ENCODE peak calls at places on chromosome 19, in seven cellular contexts. One of them, this sample, is unnamed.

GRCh38 chr19:46990998-46991676 is 28.5 kb upstream of the NPAS1 start:
- DNase-seq in A549: peak
- DNase-seq in HCT116: peak
- DNase-seq in endothelial cell of umbilical vein: peak
- DNase-seq in H1: peak
- DNase-seq in GM12878: peak
- DNase-seq in HepG2: peak
- DNase-seq in this sample: peak

GRCh38 chr19:1469936-1470863 is 8.8 kb downstream of the C19orf25 start:
- DNase-seq in A549: no peak
- DNase-seq in HCT116: peak
- DNase-seq in endothelial cell of umbilical vein: no peak
- DNase-seq in H1: peak
- DNase-seq in GM12878: no peak
- DNase-seq in HepG2: no peak
- DNase-seq in this sample: no peak

GRCh38 chr19:14733574-14733973 is 43.7 kb downstream of the ZNF333 start:
- DNase-seq in A549: no peak
- DNase-seq in HCT116: no peak
- DNase-seq in endothelial cell of umbilical vein: no peak
- DNase-seq in H1: no peak
- DNase-seq in GM12878: no peak
- DNase-seq in HepG2: no peak
- DNase-seq in this sample: no peak

GRCh38 chr19:10758978-10759377 is 41.1 kb downstream of the DNM2 start:
- DNase-seq in A549: no peak
- DNase-seq in HCT116: no peak
- DNase-seq in endothelial cell of umbilical vein: no peak
- DNase-seq in H1: no peak
- DNase-seq in GM12878: no peak
- DNase-seq in HepG2: no peak
- DNase-seq in this sample: no peak

GRCh38 chr19:2497186-2497585 is 21.3 kb downstream of the GADD45B start:
- DNase-seq in A549: no peak
- DNase-seq in HCT116: no peak
- DNase-seq in endothelial cell of umbilical vein: no peak
- DNase-seq in H1: no peak
- DNase-seq in GM12878: no peak
- DNase-seq in HepG2: no peak
- DNase-seq in this sample: no peak

GRCh38 chr19:15672580-15673175 is at the start of gene CYP4F12:
- DNase-seq in A549: peak
- DNase-seq in HCT116: peak
- DNase-seq in endothelial cell of umbilical vein: no peak
- DNase-seq in H1: no peak
- DNase-seq in GM12878: no peak
- DNase-seq in HepG2: peak
- DNase-seq in this sample: peak

GRCh38 chr19:15439078-15439799 is 10.5 kb downstream of the WIZ start:
- DNase-seq in A549: no peak
- DNase-seq in HCT116: no peak
- DNase-seq in endothelial cell of umbilical vein: no peak
- DNase-seq in H1: no peak
- DNase-seq in GM12878: no peak
- DNase-seq in HepG2: no peak
- DNase-seq in this sample: no peak

GRCh38 chr19:703651-704446 is 4.9 kb upstream of the PALM start:
- DNase-seq in A549: peak
- DNase-seq in HCT116: peak
- DNase-seq in endothelial cell of umbilical vein: peak
- DNase-seq in H1: peak
- DNase-seq in GM12878: no peak
- DNase-seq in HepG2: peak
- DNase-seq in this sample: peak

GRCh38 chr19:58007285-58007684 is 4.7 kb upstream of the ZNF606 start:
- DNase-seq in A549: no peak
- DNase-seq in HCT116: no peak
- DNase-seq in endothelial cell of umbilical vein: no peak
- DNase-seq in H1: no peak
- DNase-seq in GM12878: no peak
- DNase-seq in HepG2: peak
- DNase-seq in this sample: peak

GRCh38 chr19:56071151-56071550 is 49.9 kb downstream of the ZNF787 start:
- DNase-seq in A549: no peak
- DNase-seq in HCT116: peak
- DNase-seq in endothelial cell of umbilical vein: no peak
- DNase-seq in H1: no peak
- DNase-seq in GM12878: no peak
- DNase-seq in HepG2: peak
- DNase-seq in this sample: peak

GRCh38 chr19:16070366-16070990 is 5.8 kb upstream of the TPM4 start:
- DNase-seq in A549: peak
- DNase-seq in HCT116: peak
- DNase-seq in endothelial cell of umbilical vein: peak
- DNase-seq in H1: no peak
- DNase-seq in GM12878: no peak
- DNase-seq in HepG2: peak
- DNase-seq in this sample: peak

GRCh38 chr19:30183807-30184490 is 188.2 kb upstream of the ZNF536 start:
- DNase-seq in A549: no peak
- DNase-seq in HCT116: no peak
- DNase-seq in endothelial cell of umbilical vein: no peak
- DNase-seq in H1: no peak
- DNase-seq in GM12878: no peak
- DNase-seq in HepG2: no peak
- DNase-seq in this sample: no peak

GRCh38 chr19:40807147-40808020 is 8.4 kb downstream of the EGLN2 start:
- DNase-seq in A549: peak
- DNase-seq in HCT116: no peak
- DNase-seq in endothelial cell of umbilical vein: no peak
- DNase-seq in H1: peak
- DNase-seq in GM12878: no peak
- DNase-seq in HepG2: peak
- DNase-seq in this sample: no peak

GRCh38 chr19:44603201-44603945 is 10.0 kb upstream of the IGSF23 start:
- DNase-seq in A549: no peak
- DNase-seq in HCT116: no peak
- DNase-seq in endothelial cell of umbilical vein: peak
- DNase-seq in H1: no peak
- DNase-seq in GM12878: no peak
- DNase-seq in HepG2: no peak
- DNase-seq in this sample: no peak

GRCh38 chr19:4800591-4801081 is 9.1 kb downstream of the FEM1A start:
- DNase-seq in A549: no peak
- DNase-seq in HCT116: no peak
- DNase-seq in endothelial cell of umbilical vein: no peak
- DNase-seq in H1: no peak
- DNase-seq in GM12878: no peak
- DNase-seq in HepG2: no peak
- DNase-seq in this sample: no peak

GRCh38 chr19:47723573-47723923 is 10.3 kb downstream of the EHD2 start:
- DNase-seq in A549: no peak
- DNase-seq in HCT116: no peak
- DNase-seq in endothelial cell of umbilical vein: no peak
- DNase-seq in H1: no peak
- DNase-seq in GM12878: no peak
- DNase-seq in HepG2: peak
- DNase-seq in this sample: peak

GRCh38 chr19:16454519-16454918 is 17.3 kb downstream of the EPS15L1 start:
- DNase-seq in A549: no peak
- DNase-seq in HCT116: no peak
- DNase-seq in endothelial cell of umbilical vein: no peak
- DNase-seq in H1: no peak
- DNase-seq in GM12878: no peak
- DNase-seq in HepG2: no peak
- DNase-seq in this sample: no peak

GRCh38 chr19:18300930-18301717 is 19.7 kb upstream of the JUND start:
- DNase-seq in A549: no peak
- DNase-seq in HCT116: no peak
- DNase-seq in endothelial cell of umbilical vein: no peak
- DNase-seq in H1: no peak
- DNase-seq in GM12878: no peak
- DNase-seq in HepG2: no peak
- DNase-seq in this sample: no peak

GRCh38 chr19:34359140-34359953 is 5.6 kb upstream of the GPI start:
- DNase-seq in A549: peak
- DNase-seq in HCT116: peak
- DNase-seq in endothelial cell of umbilical vein: peak
- DNase-seq in H1: peak
- DNase-seq in GM12878: peak
- DNase-seq in HepG2: peak
- DNase-seq in this sample: peak
- TF ChIP-seq POLR2A in A549: peak
- TF ChIP-seq POLR2A in HCT116: no peak
- TF ChIP-seq POLR2A in endothelial cell of umbilical vein: peak
- TF ChIP-seq POLR2A in H1: peak
- TF ChIP-seq POLR2A in GM12878: peak
- TF ChIP-seq POLR2A in HepG2: peak
- TF ChIP-seq POLR2A in this sample: peak

DNA sequence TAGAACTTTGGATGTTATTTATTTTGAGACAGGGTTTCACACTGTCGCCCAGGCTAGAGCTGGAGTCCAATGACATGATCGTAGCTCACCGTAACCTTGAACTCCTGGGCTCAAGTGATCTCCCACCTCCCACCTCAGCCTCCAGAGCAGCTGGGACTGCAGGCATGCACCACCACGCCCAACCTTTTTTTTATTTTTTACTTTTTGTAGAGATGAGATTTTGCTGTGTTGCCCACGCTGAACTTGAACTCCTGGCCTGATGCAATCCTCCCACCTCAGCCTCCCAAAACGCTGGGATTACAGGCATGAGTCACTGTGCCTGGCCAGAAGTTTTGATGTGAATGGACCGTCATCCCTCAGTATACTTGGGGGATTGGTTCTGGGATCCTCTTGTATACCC is 13.7 kb downstream of the ANKRD27 start:
- DNase-seq in A549: no peak
- DNase-seq in HCT116: no peak
- DNase-seq in endothelial cell of umbilical vein: no peak
- DNase-seq in H1: no peak
- DNase-seq in GM12878: no peak
- DNase-seq in HepG2: peak
- DNase-seq in this sample: no peak
- TF ChIP-seq MAX in A549: no peak
- TF ChIP-seq MAX in HCT116: no peak
- TF ChIP-seq MAX in endothelial cell of umbilical vein: no peak
- TF ChIP-seq MAX in H1: no peak
- TF ChIP-seq MAX in GM12878: no peak
- TF ChIP-seq MAX in HepG2: no peak
- TF ChIP-seq MAX in this sample: no peak

DNA sequence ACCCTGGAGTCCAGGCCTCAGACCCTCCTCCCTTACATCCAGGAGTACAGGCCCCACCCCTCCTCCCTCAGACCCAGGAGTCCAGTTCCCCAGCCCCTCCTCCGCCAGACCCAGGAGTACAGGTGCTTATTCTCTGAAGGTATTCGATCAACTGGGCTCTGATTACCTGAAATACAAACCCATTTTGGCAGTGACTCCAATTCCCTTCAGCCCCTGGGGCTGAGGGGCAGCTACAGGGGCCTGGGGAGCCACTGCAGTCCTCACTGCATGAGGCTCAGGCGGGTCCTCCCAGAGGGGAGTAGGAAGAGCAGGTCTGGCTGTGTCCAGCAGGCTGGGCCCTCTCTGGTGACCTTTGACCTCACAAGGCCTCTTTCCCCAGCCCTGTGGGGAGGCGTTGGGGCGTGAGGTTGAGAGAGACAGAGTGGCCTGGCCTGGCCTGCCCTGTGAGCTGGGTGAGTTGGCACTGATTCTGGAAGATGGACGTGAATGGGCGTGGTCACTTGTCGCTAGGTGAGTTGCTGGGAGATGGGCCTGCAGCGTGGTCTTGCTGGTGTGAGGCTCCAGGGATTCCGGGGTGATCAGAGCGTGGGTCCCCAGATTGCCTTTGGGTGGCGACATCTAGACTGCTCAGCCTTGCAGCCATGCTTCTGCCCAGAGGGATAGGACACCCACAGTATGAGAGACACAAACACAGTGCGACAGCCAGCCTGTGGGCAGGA is 3.1 kb downstream of the BCAT2 start:
- DNase-seq in A549: no peak
- DNase-seq in HCT116: no peak
- DNase-seq in endothelial cell of umbilical vein: no peak
- DNase-seq in H1: peak
- DNase-seq in GM12878: no peak
- DNase-seq in HepG2: peak
- DNase-seq in this sample: peak
- H3K4me3 ChIP-seq in A549: no peak
- H3K4me3 ChIP-seq in HCT116: no peak
- H3K4me3 ChIP-seq in endothelial cell of umbilical vein: no peak
- H3K4me3 ChIP-seq in H1: no peak
- H3K4me3 ChIP-seq in GM12878: no peak
- H3K4me3 ChIP-seq in HepG2: peak
- H3K4me3 ChIP-seq in this sample: no peak

DNA sequence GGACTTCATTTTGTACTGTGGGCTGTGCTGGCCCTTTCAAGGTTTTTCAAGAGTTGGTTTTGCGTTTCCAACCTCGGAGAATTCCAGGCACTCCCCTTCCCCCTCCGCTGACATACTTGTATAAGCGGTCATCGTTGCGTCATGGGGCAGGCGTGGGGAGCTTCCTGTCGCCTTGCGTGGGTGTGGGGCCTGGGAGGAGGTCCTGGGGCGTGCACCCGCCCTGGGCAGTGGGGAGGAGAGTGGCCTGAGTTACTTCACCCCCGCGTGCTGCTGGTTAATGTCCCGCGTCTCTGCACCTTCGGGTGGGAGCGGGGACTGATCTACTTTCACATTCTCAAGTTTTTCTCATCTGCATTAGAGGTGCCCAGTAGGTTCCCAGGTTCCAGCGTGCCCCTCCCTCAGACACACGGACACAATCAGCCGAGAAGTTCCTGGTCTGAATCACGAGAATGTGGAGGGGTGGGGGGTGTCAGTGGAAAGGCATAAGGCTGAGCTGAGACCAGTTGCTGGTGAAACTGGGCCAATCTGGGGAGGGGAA is 4.1 kb downstream of the IER2 start:
- DNase-seq in A549: no peak
- DNase-seq in HCT116: no peak
- DNase-seq in endothelial cell of umbilical vein: peak
- DNase-seq in H1: peak
- DNase-seq in GM12878: no peak
- DNase-seq in HepG2: peak
- DNase-seq in this sample: peak
- TF ChIP-seq POLR2A in A549: peak
- TF ChIP-seq POLR2A in HCT116: peak
- TF ChIP-seq POLR2A in endothelial cell of umbilical vein: no peak
- TF ChIP-seq POLR2A in H1: no peak
- TF ChIP-seq POLR2A in GM12878: peak
- TF ChIP-seq POLR2A in HepG2: peak
- TF ChIP-seq POLR2A in this sample: no peak

GRCh38 chr19:38691938-38692457 is 44.5 kb downstream of the ACTN4 start:
- DNase-seq in A549: no peak
- DNase-seq in HCT116: peak
- DNase-seq in endothelial cell of umbilical vein: no peak
- DNase-seq in H1: no peak
- DNase-seq in GM12878: no peak
- DNase-seq in HepG2: no peak
- DNase-seq in this sample: no peak
- TF ChIP-seq MAX in A549: peak
- TF ChIP-seq MAX in HCT116: peak
- TF ChIP-seq MAX in endothelial cell of umbilical vein: no peak
- TF ChIP-seq MAX in H1: no peak
- TF ChIP-seq MAX in GM12878: no peak
- TF ChIP-seq MAX in HepG2: no peak
- TF ChIP-seq MAX in this sample: no peak

GRCh38 chr19:6167115-6167514 is 31.6 kb downstream of the ACSBG2 start:
- DNase-seq in A549: no peak
- DNase-seq in HCT116: no peak
- DNase-seq in endothelial cell of umbilical vein: no peak
- DNase-seq in H1: no peak
- DNase-seq in GM12878: no peak
- DNase-seq in HepG2: no peak
- DNase-seq in this sample: no peak
- H3K4me3 ChIP-seq in A549: no peak
- H3K4me3 ChIP-seq in HCT116: no peak
- H3K4me3 ChIP-seq in endothelial cell of umbilical vein: no peak
- H3K4me3 ChIP-seq in H1: no peak
- H3K4me3 ChIP-seq in GM12878: no peak
- H3K4me3 ChIP-seq in HepG2: no peak
- H3K4me3 ChIP-seq in this sample: no peak